ENCODE peak calls at places on chromosome 22, in six cellular contexts. M, D, I, J, R and U are unnamed samples.

GRCh38 chr22:32079110-32080089 is 36.3 kb downstream of the SLC5A1 start:
- DNase-seq in R (no peak), J (no peak), I (no peak), M (peak; percentile 45), D (no peak), U (no peak)

GRCh38 chr22:30893434-30894370 is 74.9 kb downstream of the MORC2 start:
- DNase-seq in M (no peak), D (peak; percentile 28), R (peak; percentile 61), I (no peak), J (no peak), U (no peak)

GRCh38 chr22:33803883-33804282 is 116.4 kb downstream of the LARGE1 start:
- DNase-seq in R (no peak), I (no peak), D (no peak), J (no peak), M (no peak), U (no peak)

GRCh38 chr22:20407829-20408228 is 13.9 kb downstream of the ZNF74 start:
- DNase-seq in R (no peak), D (no peak), J (no peak), I (no peak), M (no peak), U (no peak)

GRCh38 chr22:34493471-34493870 is 572.5 kb upstream of the ISX start:
- DNase-seq in J (no peak), M (no peak), D (no peak), R (no peak), I (no peak), U (no peak)

GRCh38 chr22:19874307-19875060 is 19.8 kb upstream of the GNB1L start:
- DNase-seq in M (no peak), D (peak; percentile 57), I (peak; percentile 88), R (peak; percentile 75), J (peak; percentile 39), U (peak; percentile 41)

GRCh38 chr22:50733521-50734342 is 4.3 kb upstream of the ACR start:
- DNase-seq in I (peak; percentile 17), M (peak; percentile 51), D (no peak), R (peak; percentile 70), J (no peak), U (peak; percentile 16)

GRCh38 chr22:38531251-38531956 is 25.3 kb upstream of the DDX17 start:
- DNase-seq in J (no peak), M (no peak), D (no peak), R (no peak), I (no peak), U (no peak)